ENCODE peak calls at places on chromosomes 12 and 14, in seven cellular contexts. M, J, K, X, B, R and N are unnamed samples.

GRCh38 chr12:40615590-40615989 is 76.6 kb upstream of the CNTN1 start:
- DNase-seq in B (no peak), M (no peak), R (no peak), X (no peak), J (no peak), K (no peak), N (no peak)

GRCh38 chr14:60757617-60758016 is 23.1 kb downstream of the MNAT1 start:
- DNase-seq in R (no peak), J (no peak), X (no peak), K (peak; percentile 57), B (no peak), M (no peak), N (peak; percentile 56)

GRCh38 chr12:49763006-49763591 is 21.7 kb downstream of the TMBIM6 start:
- DNase-seq in R (peak; percentile 60), K (peak; percentile 50), B (no peak), M (no peak), X (peak; percentile 80), J (peak; percentile 76), N (peak; percentile 41)

GRCh38 chr12:62448436-62448835 is 18.2 kb upstream of the MON2 start:
- DNase-seq in R (no peak), K (no peak), X (no peak), B (no peak), J (no peak), M (no peak), N (no peak)

GRCh38 chr12:56257491-56258067 is 605 bp downstream of the ANKRD52 start:
- DNase-seq in R (no peak), K (peak; percentile 21), J (no peak), M (no peak), X (no peak), B (no peak), N (peak; percentile 30)

GRCh38 chr12:60107992-60108391 is 512.2 kb downstream of the SLC16A7 start:
- DNase-seq in R (no peak), B (no peak), K (no peak), X (no peak), M (no peak), J (no peak), N (no peak)

GRCh38 chr12:1927051-1927680 is 8.7 kb upstream of the CACNA2D4 start:
- DNase-seq in M (no peak), B (no peak), R (peak; percentile 0), J (no peak), K (no peak), X (peak; percentile 24), N (no peak)

GRCh38 chr12:108112815-108113556 is 16.1 kb upstream of the WSCD2 start:
- DNase-seq in K (no peak), R (no peak), J (no peak), B (no peak), M (no peak), X (no peak), N (no peak)

GRCh38 chr12:26806556-26806955 is 26.4 kb downstream of the ITPR2 start:
- DNase-seq in R (no peak), J (no peak), B (no peak), M (no peak), X (no peak), K (no peak), N (no peak)

GRCh38 chr14:34833545-34834523 is 41.3 kb downstream of the BAZ1A start:
- DNase-seq in X (no peak), J (no peak), K (no peak), B (no peak), R (no peak), M (no peak), N (peak; percentile 24)

GRCh38 chr14:35403085-35403396 is 1.5 kb downstream of the NFKBIA start:
- DNase-seq in X (peak; percentile 67), B (no peak), M (no peak), R (peak; percentile 55), K (peak; percentile 65), J (no peak), N (no peak)

GRCh38 chr12:851913-852312 is 97.6 kb downstream of the RAD52 start:
- DNase-seq in M (peak; percentile 29), B (no peak), R (no peak), K (peak; percentile 88), X (no peak), J (no peak), N (peak; percentile 83)

GRCh38 chr14:29668201-29668600 is 259.4 kb downstream of the PRKD1 start:
- DNase-seq in X (no peak), R (no peak), B (no peak), M (no peak), J (no peak), K (peak; percentile 37), N (no peak)

GRCh38 chr12:53756300-53757094 is 4.7 kb upstream of the CISTR start:
- DNase-seq in M (no peak), X (no peak), R (no peak), B (no peak), K (no peak), J (no peak), N (no peak)

GRCh38 chr12:53754633-53755261 is 3.0 kb upstream of the CISTR start:
- DNase-seq in X (no peak), J (no peak), K (peak; percentile 69), B (no peak), M (no peak), R (no peak), N (peak; percentile 33)

GRCh38 chr12:53757095-53757770 is 5.5 kb upstream of the CISTR start:
- DNase-seq in X (peak; percentile 86), M (no peak), K (peak; percentile 58), R (peak; percentile 74), J (peak; percentile 75), B (peak; percentile 58), N (peak; percentile 55)

GRCh38 chr12:53754196-53754595 is 2.4 kb upstream of the CISTR start:
- DNase-seq in M (no peak), K (no peak), X (no peak), J (no peak), B (no peak), R (no peak), N (no peak)

DNA sequence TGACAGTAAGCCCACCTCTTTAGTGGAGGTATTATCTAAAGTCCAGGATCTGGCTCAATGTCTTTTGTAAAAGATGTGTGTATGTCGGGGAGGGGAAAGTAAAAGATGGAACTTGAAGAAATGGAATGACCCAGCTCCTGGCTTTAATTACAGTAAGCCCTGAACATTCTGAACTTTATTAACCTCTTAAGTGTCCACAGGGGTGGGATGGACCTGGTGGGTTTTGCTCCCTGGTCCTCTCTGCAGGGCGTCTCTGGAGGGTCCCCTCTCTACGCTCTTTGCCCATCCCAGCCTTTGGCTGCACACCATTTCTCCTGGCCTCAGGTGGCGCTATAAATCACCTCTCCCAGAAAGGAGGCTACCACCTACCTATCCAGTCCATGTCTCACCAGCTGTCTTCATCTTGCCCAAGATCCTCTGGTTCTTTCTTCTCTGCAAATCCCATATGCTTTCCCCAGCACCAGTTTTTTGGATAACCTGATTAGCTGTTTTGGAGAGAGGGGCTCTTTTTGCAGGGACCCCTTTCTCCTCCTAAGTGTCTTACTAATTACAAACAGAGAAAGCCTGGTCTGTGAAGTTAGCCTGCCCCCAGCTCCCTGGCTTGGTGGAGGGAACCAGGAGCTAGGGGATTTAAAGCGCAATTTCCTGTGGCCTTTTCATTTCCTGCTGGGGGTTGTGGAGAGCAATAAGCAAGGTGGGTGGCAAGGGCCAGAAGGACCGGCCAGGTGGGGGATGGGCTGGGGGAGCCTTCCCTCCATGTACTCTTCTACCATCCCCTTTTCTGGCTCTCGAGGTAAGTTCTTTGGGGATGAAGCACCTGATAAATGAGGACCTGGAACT is 3.9 kb upstream of the CISTR start:
- DNase-seq in M (no peak), K (no peak), B (no peak), X (no peak), R (no peak), J (no peak), N (no peak)
- TF ChIP-seq CTCF in M (no peak), K (no peak), B (peak; percentile 29), X (no peak), R (no peak), J (no peak), N (no peak)

DNA sequence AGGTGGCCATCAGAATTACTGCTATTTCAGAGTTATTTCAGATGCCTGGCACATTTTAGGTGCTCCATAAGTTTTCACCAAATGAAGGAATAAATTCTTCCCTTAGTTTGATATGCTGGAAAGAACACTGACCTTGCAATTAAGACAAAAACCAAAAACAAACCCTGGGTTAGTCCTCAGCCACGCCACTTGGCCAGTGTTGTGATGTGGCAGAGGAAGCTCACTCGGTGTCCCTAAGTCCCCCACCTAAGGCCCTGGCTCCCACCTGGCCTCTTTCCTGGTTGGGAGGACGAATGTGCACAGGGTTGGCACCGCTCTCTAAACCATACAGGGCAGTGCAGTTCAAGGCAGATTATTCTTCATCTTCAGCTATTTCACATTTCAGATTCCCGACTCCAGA is 13.7 kb upstream of the FGF23 start:
- DNase-seq in J (no peak), B (no peak), R (no peak), X (no peak), K (no peak), M (no peak), N (no peak)
- H3K4me3 ChIP-seq in J (no peak overlapping the region), B (no peak overlapping the region), R (no peak overlapping the region), X (no peak overlapping the region), K (no peak overlapping the region), M (no peak overlapping the region), N (no peak overlapping the region)

GRCh38 chr14:23345987-23346692 is 6.5 kb downstream of the SLC22A17 start:
- DNase-seq in B (no peak), K (no peak), J (no peak), R (no peak), M (no peak), X (no peak), N (no peak)
- TF ChIP-seq CTCF in B (no peak), K (no peak), J (no peak), R (no peak), M (no peak), X (no peak), N (no peak)

GRCh38 chr12:6551496-6552139 is 4.2 kb downstream of the IFFO1 start:
- DNase-seq in R (no peak), X (no peak), M (no peak), B (no peak), J (peak; percentile 15), K (peak; percentile 80), N (peak; percentile 65)

GRCh38 chr12:6554990-6555691 is 701 bp downstream of the IFFO1 start:
- DNase-seq in X (no peak), B (no peak), M (no peak), R (no peak), J (peak; percentile 22), K (no peak), N (no peak)

GRCh38 chr12:6552140-6552551 is 3.7 kb downstream of the IFFO1 start:
- DNase-seq in M (no peak), X (no peak), J (no peak), B (no peak), R (no peak), K (peak; percentile 53), N (peak; percentile 54)

GRCh38 chr12:6554168-6554989 is 1.5 kb downstream of the IFFO1 start:
- DNase-seq in K (peak; percentile 90), J (peak; percentile 69), X (peak; percentile 80), B (peak; percentile 62), R (peak; percentile 70), M (no peak), N (peak; percentile 70)

DNA sequence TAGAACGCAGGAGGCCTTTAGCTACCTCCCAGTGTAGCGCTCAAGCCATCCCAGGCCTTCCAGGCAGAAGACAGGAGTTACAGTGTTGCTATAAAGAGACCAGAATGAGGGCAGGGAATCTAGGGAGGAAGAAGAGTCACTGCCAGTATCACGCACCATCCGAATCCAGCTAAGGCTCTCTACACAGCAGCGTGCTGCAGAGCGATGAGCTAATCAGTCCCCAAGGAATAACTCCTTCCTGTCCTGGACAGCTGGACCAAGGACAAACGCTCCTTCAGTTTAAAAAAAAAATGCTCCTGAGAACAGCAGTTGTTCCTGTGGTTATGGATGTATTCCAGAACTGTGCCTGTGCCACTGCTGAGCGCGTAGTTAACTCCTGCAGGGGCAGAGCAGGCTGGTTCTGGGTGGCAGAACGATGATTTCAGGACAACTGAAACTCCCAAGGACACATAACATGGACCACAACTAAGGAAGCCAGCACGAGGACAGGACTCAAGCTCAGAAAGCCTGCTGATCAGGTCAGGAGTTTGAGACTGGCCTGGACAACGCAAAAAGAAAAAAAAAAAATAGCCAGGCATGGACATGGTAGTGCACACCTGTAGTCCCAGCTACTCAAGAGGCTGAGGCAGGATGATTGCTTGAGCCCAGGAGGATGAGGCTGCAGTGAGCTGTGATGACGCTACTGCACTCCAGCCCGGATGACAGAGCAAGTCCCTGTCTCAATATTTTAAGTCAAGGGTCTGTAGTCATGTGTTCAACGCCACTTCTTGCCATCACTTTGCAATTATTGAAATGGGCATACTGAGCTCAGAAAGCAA is 2.6 kb downstream of the IFFO1 start:
- DNase-seq in J (no peak), M (no peak), K (peak; percentile 86), R (no peak), B (no peak), X (no peak), N (peak; percentile 76)
- H3K4me3 ChIP-seq in J (no peak overlapping the region), M (peak overlapping the region; percentile 84), K (peak overlapping the region; percentile 49), R (no peak overlapping the region), B (no peak overlapping the region), X (peak overlapping the region; percentile 93), N (peak overlapping the region; percentile 81)